ENCODE peak calls at places on chromosomes 2 and 18, in eight cellular contexts. One of them, this sample, is unnamed.

GRCh38 chr2:217326238-217327022 is 466.6 kb upstream of the TNP1 start:
- DNase-seq in SJSA1: no peak
- DNase-seq in tibial artery: no peak
- DNase-seq in right cardiac atrium: no peak
- DNase-seq in right lobe of liver: no peak
- DNase-seq in cardiac muscle cell: no peak
- DNase-seq in suprapubic skin: no peak
- DNase-seq in CD8-positive, alpha-beta T cell: no peak
- DNase-seq in this sample: no peak

GRCh38 chr18:41072946-41073345 is 882.1 kb upstream of the PIK3C3 start:
- DNase-seq in SJSA1: peak; percentile 35
- DNase-seq in tibial artery: no peak
- DNase-seq in right cardiac atrium: no peak
- DNase-seq in right lobe of liver: no peak
- DNase-seq in cardiac muscle cell: no peak
- DNase-seq in suprapubic skin: no peak
- DNase-seq in CD8-positive, alpha-beta T cell: no peak
- DNase-seq in this sample: no peak

GRCh38 chr18:50232419-50232818 is 33.9 kb downstream of the CFAP53 start:
- DNase-seq in SJSA1: no peak
- DNase-seq in tibial artery: no peak
- DNase-seq in right cardiac atrium: no peak
- DNase-seq in right lobe of liver: no peak
- DNase-seq in cardiac muscle cell: no peak
- DNase-seq in suprapubic skin: no peak
- DNase-seq in CD8-positive, alpha-beta T cell: no peak
- DNase-seq in this sample: no peak

GRCh38 chr18:76385681-76385975 is 109.4 kb downstream of the ZNF516 start:
- DNase-seq in SJSA1: no peak
- DNase-seq in tibial artery: no peak
- DNase-seq in right cardiac atrium: no peak
- DNase-seq in right lobe of liver: no peak
- DNase-seq in cardiac muscle cell: no peak
- DNase-seq in suprapubic skin: no peak
- DNase-seq in CD8-positive, alpha-beta T cell: no peak
- DNase-seq in this sample: no peak

GRCh38 chr2:79511320-79511951 is 1.4 kb upstream of the CTNNA2 start:
- DNase-seq in SJSA1: peak; percentile 8
- DNase-seq in tibial artery: no peak
- DNase-seq in right cardiac atrium: peak; percentile 35
- DNase-seq in right lobe of liver: no peak
- DNase-seq in cardiac muscle cell: peak; percentile 43
- DNase-seq in suprapubic skin: no peak
- DNase-seq in CD8-positive, alpha-beta T cell: no peak
- DNase-seq in this sample: peak; percentile 51

GRCh38 chr2:218895758-218896500 is 15.3 kb downstream of the WNT10A start:
- DNase-seq in SJSA1: no peak
- DNase-seq in tibial artery: no peak
- DNase-seq in right cardiac atrium: no peak
- DNase-seq in right lobe of liver: no peak
- DNase-seq in cardiac muscle cell: no peak
- DNase-seq in suprapubic skin: no peak
- DNase-seq in CD8-positive, alpha-beta T cell: no peak
- DNase-seq in this sample: no peak

GRCh38 chr18:34818069-34818468 is 108.0 kb downstream of the DTNA start:
- DNase-seq in SJSA1: no peak
- DNase-seq in tibial artery: no peak
- DNase-seq in right cardiac atrium: no peak
- DNase-seq in right lobe of liver: no peak
- DNase-seq in cardiac muscle cell: no peak
- DNase-seq in suprapubic skin: no peak
- DNase-seq in CD8-positive, alpha-beta T cell: no peak
- DNase-seq in this sample: no peak

GRCh38 chr2:128562471-128563347 is 244.0 kb upstream of the HS6ST1 start:
- DNase-seq in SJSA1: no peak
- DNase-seq in tibial artery: no peak
- DNase-seq in right cardiac atrium: no peak
- DNase-seq in right lobe of liver: no peak
- DNase-seq in cardiac muscle cell: peak; percentile 44
- DNase-seq in suprapubic skin: no peak
- DNase-seq in CD8-positive, alpha-beta T cell: no peak
- DNase-seq in this sample: no peak

GRCh38 chr2:200761168-200761715 is 50.5 kb upstream of the BZW1 start:
- DNase-seq in SJSA1: peak; percentile 22
- DNase-seq in tibial artery: no peak
- DNase-seq in right cardiac atrium: no peak
- DNase-seq in right lobe of liver: no peak
- DNase-seq in cardiac muscle cell: no peak
- DNase-seq in suprapubic skin: no peak
- DNase-seq in CD8-positive, alpha-beta T cell: no peak
- DNase-seq in this sample: no peak

GRCh38 chr2:128967666-128968065 is 649.0 kb upstream of the HS6ST1 start:
- DNase-seq in SJSA1: no peak
- DNase-seq in tibial artery: no peak
- DNase-seq in right cardiac atrium: no peak
- DNase-seq in right lobe of liver: no peak
- DNase-seq in cardiac muscle cell: no peak
- DNase-seq in suprapubic skin: no peak
- DNase-seq in CD8-positive, alpha-beta T cell: no peak
- DNase-seq in this sample: no peak

GRCh38 chr18:449374-449773 is 51.1 kb downstream of the COLEC12 start:
- DNase-seq in SJSA1: peak; percentile 49
- DNase-seq in tibial artery: no peak
- DNase-seq in right cardiac atrium: peak; percentile 63
- DNase-seq in right lobe of liver: no peak
- DNase-seq in cardiac muscle cell: peak; percentile 38
- DNase-seq in suprapubic skin: peak; percentile 70
- DNase-seq in CD8-positive, alpha-beta T cell: no peak
- DNase-seq in this sample: no peak

GRCh38 chr2:48841126-48841525 is 85.6 kb upstream of the LHCGR start:
- DNase-seq in SJSA1: no peak
- DNase-seq in tibial artery: no peak
- DNase-seq in right cardiac atrium: no peak
- DNase-seq in right lobe of liver: no peak
- DNase-seq in cardiac muscle cell: no peak
- DNase-seq in suprapubic skin: no peak
- DNase-seq in CD8-positive, alpha-beta T cell: no peak
- DNase-seq in this sample: no peak

GRCh38 chr2:160275646-160276045 is 75.6 kb upstream of the ITGB6 start:
- DNase-seq in SJSA1: no peak
- DNase-seq in tibial artery: no peak
- DNase-seq in right cardiac atrium: no peak
- DNase-seq in right lobe of liver: no peak
- DNase-seq in cardiac muscle cell: no peak
- DNase-seq in suprapubic skin: no peak
- DNase-seq in CD8-positive, alpha-beta T cell: no peak
- DNase-seq in this sample: no peak

GRCh38 chr18:42114310-42114943 is 159.4 kb downstream of the PIK3C3 start:
- DNase-seq in SJSA1: peak; percentile 86
- DNase-seq in tibial artery: peak; percentile 51
- DNase-seq in right cardiac atrium: peak; percentile 73
- DNase-seq in right lobe of liver: no peak
- DNase-seq in cardiac muscle cell: peak; percentile 90
- DNase-seq in suprapubic skin: no peak
- DNase-seq in CD8-positive, alpha-beta T cell: peak; percentile 67
- DNase-seq in this sample: peak; percentile 46

GRCh38 chr2:106983305-106983704 is 97.3 kb upstream of the ST6GAL2 start:
- DNase-seq in SJSA1: no peak
- DNase-seq in tibial artery: no peak
- DNase-seq in right cardiac atrium: no peak
- DNase-seq in right lobe of liver: no peak
- DNase-seq in cardiac muscle cell: no peak
- DNase-seq in suprapubic skin: no peak
- DNase-seq in CD8-positive, alpha-beta T cell: no peak
- DNase-seq in this sample: no peak

GRCh38 chr2:138185827-138186226 is 221.6 kb downstream of the HNMT start:
- DNase-seq in SJSA1: no peak
- DNase-seq in tibial artery: no peak
- DNase-seq in right cardiac atrium: peak; percentile 25
- DNase-seq in right lobe of liver: no peak
- DNase-seq in cardiac muscle cell: peak; percentile 13
- DNase-seq in suprapubic skin: no peak
- DNase-seq in CD8-positive, alpha-beta T cell: no peak
- DNase-seq in this sample: no peak

GRCh38 chr2:151363709-151364108 is 6.3 kb downstream of the TNFAIP6 start:
- DNase-seq in SJSA1: no peak
- DNase-seq in tibial artery: peak; percentile 35
- DNase-seq in right cardiac atrium: peak; percentile 77
- DNase-seq in right lobe of liver: no peak
- DNase-seq in cardiac muscle cell: peak; percentile 92
- DNase-seq in suprapubic skin: peak; percentile 57
- DNase-seq in CD8-positive, alpha-beta T cell: no peak
- DNase-seq in this sample: peak; percentile 4

GRCh38 chr2:28558918-28559317 is 63.1 kb downstream of the PLB1 start:
- DNase-seq in SJSA1: no peak
- DNase-seq in tibial artery: no peak
- DNase-seq in right cardiac atrium: no peak
- DNase-seq in right lobe of liver: no peak
- DNase-seq in cardiac muscle cell: peak; percentile 67
- DNase-seq in suprapubic skin: no peak
- DNase-seq in CD8-positive, alpha-beta T cell: no peak
- DNase-seq in this sample: no peak

GRCh38 chr18:74288041-74288440 is 3.7 kb downstream of the CYB5A start:
- DNase-seq in SJSA1: no peak
- DNase-seq in tibial artery: no peak
- DNase-seq in right cardiac atrium: no peak
- DNase-seq in right lobe of liver: no peak
- DNase-seq in cardiac muscle cell: no peak
- DNase-seq in suprapubic skin: no peak
- DNase-seq in CD8-positive, alpha-beta T cell: no peak
- DNase-seq in this sample: no peak

GRCh38 chr2:215401896-215402379 is 33.9 kb downstream of the FN1 start:
- DNase-seq in SJSA1: peak; percentile 55
- DNase-seq in tibial artery: no peak
- DNase-seq in right cardiac atrium: no peak
- DNase-seq in right lobe of liver: no peak
- DNase-seq in cardiac muscle cell: peak; percentile 89
- DNase-seq in suprapubic skin: no peak
- DNase-seq in CD8-positive, alpha-beta T cell: no peak
- DNase-seq in this sample: peak; percentile 56

GRCh38 chr2:85258194-85258605 is 69.6 kb downstream of the TGOLN2 start:
- DNase-seq in SJSA1: no peak
- DNase-seq in tibial artery: no peak
- DNase-seq in right cardiac atrium: no peak
- DNase-seq in right lobe of liver: no peak
- DNase-seq in cardiac muscle cell: peak; percentile 46
- DNase-seq in suprapubic skin: no peak
- DNase-seq in CD8-positive, alpha-beta T cell: no peak
- DNase-seq in this sample: no peak
- H3K4me1 ChIP-seq in SJSA1: peaks cover 51% of the 10 kb centered on the region
- H3K4me1 ChIP-seq in tibial artery: peaks cover 6% of the 10 kb centered on the region
- H3K4me1 ChIP-seq in right cardiac atrium: peaks cover 43% of the 10 kb centered on the region
- H3K4me1 ChIP-seq in right lobe of liver: no peaks in the 10 kb centered on the region
- H3K4me1 ChIP-seq in cardiac muscle cell: peaks cover 37% of the 10 kb centered on the region
- H3K4me1 ChIP-seq in suprapubic skin: peaks cover 50% of the 10 kb centered on the region
- H3K4me1 ChIP-seq in CD8-positive, alpha-beta T cell: no peaks in the 10 kb centered on the region
- H3K4me1 ChIP-seq in this sample: peaks cover 76% of the 10 kb centered on the region

GRCh38 chr2:11100976-11101375 is 54.3 kb upstream of the SLC66A3 start:
- DNase-seq in SJSA1: no peak
- DNase-seq in tibial artery: no peak
- DNase-seq in right cardiac atrium: no peak
- DNase-seq in right lobe of liver: no peak
- DNase-seq in cardiac muscle cell: no peak
- DNase-seq in suprapubic skin: no peak
- DNase-seq in CD8-positive, alpha-beta T cell: no peak
- DNase-seq in this sample: no peak

GRCh38 chr2:11101430-11101829 is 53.8 kb upstream of the SLC66A3 start:
- DNase-seq in SJSA1: no peak
- DNase-seq in tibial artery: no peak
- DNase-seq in right cardiac atrium: no peak
- DNase-seq in right lobe of liver: no peak
- DNase-seq in cardiac muscle cell: no peak
- DNase-seq in suprapubic skin: no peak
- DNase-seq in CD8-positive, alpha-beta T cell: no peak
- DNase-seq in this sample: no peak

GRCh38 chr2:11097988-11098387 is 57.3 kb upstream of the SLC66A3 start:
- DNase-seq in SJSA1: no peak
- DNase-seq in tibial artery: no peak
- DNase-seq in right cardiac atrium: no peak
- DNase-seq in right lobe of liver: no peak
- DNase-seq in cardiac muscle cell: no peak
- DNase-seq in suprapubic skin: no peak
- DNase-seq in CD8-positive, alpha-beta T cell: no peak
- DNase-seq in this sample: no peak

GRCh38 chr2:11100130-11100529 is 55.1 kb upstream of the SLC66A3 start:
- DNase-seq in SJSA1: no peak
- DNase-seq in tibial artery: no peak
- DNase-seq in right cardiac atrium: no peak
- DNase-seq in right lobe of liver: no peak
- DNase-seq in cardiac muscle cell: no peak
- DNase-seq in suprapubic skin: no peak
- DNase-seq in CD8-positive, alpha-beta T cell: no peak
- DNase-seq in this sample: no peak

GRCh38 chr2:11099122-11100065 is 55.9 kb upstream of the SLC66A3 start:
- DNase-seq in SJSA1: no peak
- DNase-seq in tibial artery: no peak
- DNase-seq in right cardiac atrium: no peak
- DNase-seq in right lobe of liver: no peak
- DNase-seq in cardiac muscle cell: no peak
- DNase-seq in suprapubic skin: no peak
- DNase-seq in CD8-positive, alpha-beta T cell: no peak
- DNase-seq in this sample: no peak
- H3K27me3 ChIP-seq in SJSA1: no peaks in the 10 kb centered on the region
- H3K27me3 ChIP-seq in tibial artery: peaks cover 18% of the 10 kb centered on the region
- H3K27me3 ChIP-seq in right cardiac atrium: no peaks in the 10 kb centered on the region
- H3K27me3 ChIP-seq in right lobe of liver: no peaks in the 10 kb centered on the region
- H3K27me3 ChIP-seq in cardiac muscle cell: no peaks in the 10 kb centered on the region
- H3K27me3 ChIP-seq in suprapubic skin: peaks cover 10% of the 10 kb centered on the region
- H3K27me3 ChIP-seq in CD8-positive, alpha-beta T cell: no peaks in the 10 kb centered on the region
- H3K27me3 ChIP-seq in this sample: peaks cover 11% of the 10 kb centered on the region

GRCh38 chr2:37893327-37893726 is 31.8 kb upstream of the RMDN2 start:
- DNase-seq in SJSA1: peak; percentile 31
- DNase-seq in tibial artery: no peak
- DNase-seq in right cardiac atrium: no peak
- DNase-seq in right lobe of liver: no peak
- DNase-seq in cardiac muscle cell: no peak
- DNase-seq in suprapubic skin: no peak
- DNase-seq in CD8-positive, alpha-beta T cell: no peak
- DNase-seq in this sample: no peak
- H3K4me3 ChIP-seq in SJSA1: no peak overlapping the region
- H3K4me3 ChIP-seq in tibial artery: no peak overlapping the region
- H3K4me3 ChIP-seq in right cardiac atrium: no peak overlapping the region
- H3K4me3 ChIP-seq in right lobe of liver: no peak overlapping the region
- H3K4me3 ChIP-seq in cardiac muscle cell: no peak overlapping the region
- H3K4me3 ChIP-seq in suprapubic skin: no peak overlapping the region
- H3K4me3 ChIP-seq in CD8-positive, alpha-beta T cell: no peak overlapping the region
- H3K4me3 ChIP-seq in this sample: no peak overlapping the region

DNA sequence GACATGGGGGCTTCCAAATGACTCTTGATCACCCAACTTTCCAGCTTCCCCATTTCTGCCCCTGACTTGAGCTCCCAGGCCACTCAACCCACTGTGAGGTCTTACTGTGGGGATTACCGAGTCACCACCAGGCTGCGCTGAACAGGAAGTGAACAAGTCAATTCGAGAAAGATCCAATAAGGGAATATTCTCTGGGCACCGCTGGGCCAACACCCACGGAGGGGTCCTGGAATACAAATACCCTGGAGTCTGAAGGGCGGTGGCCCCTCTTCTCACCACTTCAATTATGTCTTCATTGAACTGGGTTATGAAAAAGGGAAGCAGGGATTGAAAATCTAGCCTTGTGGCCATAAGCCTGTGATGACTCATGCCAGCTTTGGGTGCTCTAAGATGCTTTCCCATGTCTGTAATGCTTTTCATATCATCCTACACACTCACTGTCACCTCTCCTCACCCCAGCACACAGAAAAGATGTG is 37.7 kb downstream of the BCL11A start:
- DNase-seq in SJSA1: peak; percentile 69
- DNase-seq in tibial artery: no peak
- DNase-seq in right cardiac atrium: no peak
- DNase-seq in right lobe of liver: no peak
- DNase-seq in cardiac muscle cell: peak; percentile 75
- DNase-seq in suprapubic skin: no peak
- DNase-seq in CD8-positive, alpha-beta T cell: no peak
- DNase-seq in this sample: peak; percentile 53
- H3K4me1 ChIP-seq in SJSA1: peaks cover 36% of the 10 kb centered on the region
- H3K4me1 ChIP-seq in tibial artery: no peaks in the 10 kb centered on the region
- H3K4me1 ChIP-seq in right cardiac atrium: peaks cover 12% of the 10 kb centered on the region
- H3K4me1 ChIP-seq in right lobe of liver: no peaks in the 10 kb centered on the region
- H3K4me1 ChIP-seq in cardiac muscle cell: peaks cover 14% of the 10 kb centered on the region
- H3K4me1 ChIP-seq in suprapubic skin: peaks cover 50% of the 10 kb centered on the region
- H3K4me1 ChIP-seq in CD8-positive, alpha-beta T cell: no peaks in the 10 kb centered on the region
- H3K4me1 ChIP-seq in this sample: peaks cover 16% of the 10 kb centered on the region